ENCODE peak calls at places on chromosomes 13 and 19, in nine cellular contexts. J, L, P, Z, X, U, H, A and S are unnamed samples.
A peak's percentile ranks its signal among the peaks of the same experiment; 100 is the strongest.

GRCh38 chr13:42148538-42148937 is 100.1 kb downstream of the DGKH start:
- DNase-seq in J (no peak), H (no peak), P (no peak), A (no peak), Z (no peak), L (no peak), X (no peak), U (no peak), S (no peak)

GRCh38 chr13:109148243-109148642 is 518.8 kb downstream of the MYO16 start:
- DNase-seq in L (no peak), U (no peak), Z (no peak), H (no peak), A (peak; percentile 55), X (no peak), P (no peak), J (no peak), S (peak; percentile 77)

GRCh38 chr13:103062079-103062478 is 4.1 kb downstream of the SLC10A2 start:
- DNase-seq in Z (no peak), X (no peak), H (no peak), J (no peak), A (no peak), L (no peak), U (no peak), P (no peak), S (no peak)

GRCh38 chr13:67148219-67148583 is 81.9 kb downstream of the PCDH9 start:
- DNase-seq in L (no peak), A (peak; percentile 26), P (no peak), X (peak; percentile 41), H (no peak), U (no peak), J (no peak), Z (no peak), S (peak; percentile 52)

GRCh38 chr13:111900390-111901180 is 166.4 kb upstream of the SOX1 start:
- DNase-seq in U (no peak), P (no peak), L (no peak), Z (no peak), X (no peak), J (no peak), A (no peak), H (no peak), S (no peak)

GRCh38 chr19:17950310-17951150 is 16.4 kb upstream of the KCNN1 start:
- DNase-seq in Z (no peak), P (no peak), U (no peak), H (no peak), L (peak; percentile 72), J (no peak), X (no peak), A (no peak), S (no peak)

GRCh38 chr19:45311640-45312039 is 11.0 kb downstream of the CKM start:
- DNase-seq in H (peak; percentile 63), U (no peak), X (no peak), P (no peak), A (peak; percentile 11), Z (no peak), L (no peak), J (no peak), S (no peak)

GRCh38 chr13:66513728-66514127 is 716.4 kb downstream of the PCDH9 start:
- DNase-seq in J (no peak), U (no peak), A (no peak), L (no peak), X (peak; percentile 58), H (no peak), P (no peak), Z (no peak), S (no peak)

GRCh38 chr13:78604782-78605611 is 1.6 kb upstream of the POU4F1 start:
- DNase-seq in X (no peak), H (no peak), A (no peak), L (no peak), Z (no peak), U (no peak), P (no peak), J (no peak), S (no peak)

GRCh38 chr13:105969761-105970160 is 565.7 kb downstream of the EFNB2 start:
- DNase-seq in J (no peak), X (no peak), A (peak; percentile 13), H (no peak), L (no peak), P (no peak), U (no peak), Z (no peak), S (peak; percentile 8)

GRCh38 chr13:74758188-74758587 is 624.0 kb upstream of the KLF12 start:
- DNase-seq in A (no peak), X (no peak), L (no peak), U (no peak), H (no peak), J (no peak), P (no peak), Z (no peak), S (no peak)

GRCh38 chr19:14758816-14759215 is 19.5 kb downstream of the ADGRE2 start:
- DNase-seq in Z (no peak), H (no peak), J (peak; percentile 17), A (no peak), P (no peak), X (no peak), L (no peak), U (no peak), S (no peak)

GRCh38 chr19:16325671-16326400 is 1.2 kb downstream of the KLF2 start:
- DNase-seq in U (no peak), X (peak; percentile 46), J (peak; percentile 86), L (peak; percentile 59), A (peak; percentile 35), Z (peak; percentile 53), P (no peak), H (peak; percentile 54), S (no peak)

GRCh38 chr13:48801255-48801654 is 147.5 kb downstream of the CYSLTR2 start:
- DNase-seq in Z (no peak), U (no peak), J (no peak), H (no peak), L (no peak), X (peak; percentile 45), A (peak; percentile 90), P (peak; percentile 87), S (peak; percentile 89)

GRCh38 chr19:42099336-42099925 is 23.5 kb downstream of the ZNF574 start:
- DNase-seq in X (no peak), L (no peak), U (peak; percentile 67), H (no peak), J (no peak), Z (no peak), P (no peak), A (no peak), S (no peak)

GRCh38 chr13:104460553-104460952 is 1394.3 kb upstream of the SLC10A2 start:
- DNase-seq in A (no peak), J (no peak), P (no peak), L (no peak), H (no peak), Z (no peak), X (no peak), U (no peak), S (no peak)

GRCh38 chr13:38202730-38203129 is 146.9 kb upstream of the UFM1 start:
- DNase-seq in L (no peak), U (no peak), X (peak; percentile 17), J (no peak), Z (no peak), H (no peak), P (no peak), A (peak; percentile 42), S (peak; percentile 75)

DNA sequence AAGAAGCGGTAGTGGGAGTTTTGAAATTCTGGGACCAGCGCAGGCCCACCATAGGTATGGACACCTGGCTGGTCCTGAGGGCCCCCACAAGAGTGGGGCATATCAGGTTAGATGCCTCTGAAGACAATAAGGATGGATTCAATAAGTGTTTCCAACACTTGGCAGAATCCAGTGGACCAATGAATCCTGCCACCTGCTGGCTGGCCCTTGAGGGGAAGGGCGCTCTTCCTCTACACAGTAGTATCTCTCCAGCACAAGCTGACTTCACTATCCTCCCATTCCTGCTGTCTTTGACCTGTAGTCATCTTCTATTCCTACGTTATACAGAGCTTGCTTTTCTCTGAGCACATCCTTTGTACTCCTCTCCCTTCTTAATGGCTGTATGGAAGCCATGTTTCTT is 199.7 kb upstream of the TSHZ3 start:
- DNase-seq in L (peak; percentile 20), A (peak; percentile 50), P (no peak), H (no peak), X (peak; percentile 62), U (peak; percentile 16), Z (peak; percentile 20), J (no peak), S (peak; percentile 4)
- TF ChIP-seq CTCF in L (peak; percentile 55), A (peak; percentile 75), P (peak; percentile 23), H (peak; percentile 31), X (peak; percentile 81), U (no peak), Z (no peak), J (peak; percentile 25), S (peak; percentile 85)

GRCh38 chr19:2977001-2977685 is at the start of gene TLE6:
- DNase-seq in J (peak; percentile 99), U (peak; percentile 99), A (peak; percentile 88), Z (peak; percentile 96), H (peak; percentile 98), X (peak; percentile 86), L (peak; percentile 97), P (peak; percentile 83), S (peak; percentile 89)
- TF ChIP-seq CTCF in J (no peak), U (no peak), A (no peak), Z (no peak), H (no peak), X (no peak), L (no peak), P (no peak), S (no peak)

GRCh38 chr13:97127842-97128241 is 94.3 kb upstream of the MBNL2 start:
- DNase-seq in L (no peak), Z (no peak), J (no peak), H (no peak), U (no peak), X (no peak), A (no peak), P (no peak), S (no peak)
- TF ChIP-seq CTCF in L (no peak), Z (no peak), J (no peak), H (no peak), U (no peak), X (no peak), A (no peak), P (no peak), S (no peak)

DNA sequence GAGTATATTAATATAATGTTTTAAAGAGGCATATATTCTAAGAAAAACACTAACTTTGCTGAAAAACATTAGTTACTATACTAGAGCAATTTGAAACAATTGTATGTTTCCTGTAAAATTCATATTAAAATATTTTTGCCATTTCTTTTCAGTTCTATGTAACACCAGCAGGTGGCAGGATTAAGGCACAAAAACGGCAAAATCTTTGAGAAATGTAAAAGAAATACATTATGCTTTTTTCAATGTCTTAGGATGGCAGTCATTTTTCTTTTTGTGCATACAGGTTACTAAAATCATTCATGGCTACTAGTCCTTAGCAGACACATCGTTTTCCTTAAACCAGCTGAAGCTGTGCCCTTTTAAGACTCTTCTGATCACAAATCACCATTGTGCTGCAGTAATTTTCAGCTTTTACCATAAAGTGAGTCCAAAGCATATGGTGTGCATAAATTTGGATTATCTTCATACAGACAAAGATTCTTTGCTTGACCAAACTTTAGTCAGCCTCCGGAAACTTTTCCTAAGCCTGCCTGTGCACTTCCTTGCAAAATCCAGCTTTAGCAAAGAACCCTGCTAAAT is 800.7 kb upstream of the SLITRK5 start:
- DNase-seq in P (no peak), Z (no peak), J (no peak), H (no peak), U (no peak), A (peak; percentile 5), L (no peak), X (peak; percentile 30), S (no peak)
- TF ChIP-seq CTCF in P (peak; percentile 34), Z (no peak), J (peak; percentile 45), H (peak; percentile 49), U (peak; percentile 25), A (peak; percentile 68), L (peak; percentile 64), X (peak; percentile 53), S (peak; percentile 81)